ENCODE peak calls at places on chromosomes 11 and 22, in five cellular contexts. Z is A549, J is transverse colon, B is left ventricle myocardium inferior, F is thoracic aorta. N is an unnamed sample.

GRCh38 chr11:33157103-33158027 is 3.9 kb downstream of the CSTF3 start:
- DNase-seq in Z (no peak), J (no peak), F (no peak), B (no peak), N (no peak)

GRCh38 chr11:7833527-7833926 is 36.8 kb upstream of the OR5P2 start:
- DNase-seq in Z (no peak), F (no peak), J (no peak), B (no peak), N (no peak)

GRCh38 chr11:116062526-116063171 is 558.4 kb upstream of the CADM1 start:
- DNase-seq in Z (no peak), F (no peak), B (no peak), J (no peak), N (no peak)

GRCh38 chr11:834371-835316 is 1.9 kb downstream of the CD151 start:
- DNase-seq in B (peak; percentile 82), J (peak; percentile 86), F (peak; percentile 62), Z (peak; percentile 95), N (peak; percentile 91)

GRCh38 chr11:68523743-68524142 is 63.2 kb downstream of the PPP6R3 start:
- DNase-seq in B (no peak), Z (no peak), J (no peak), F (no peak), N (no peak)

GRCh38 chr11:79626135-79626748 is 185.4 kb upstream of the TENM4 start:
- DNase-seq in F (no peak), Z (no peak), J (no peak), B (no peak), N (no peak)

GRCh38 chr22:47284822-47285221 is 522.4 kb downstream of the TBC1D22A start:
- DNase-seq in Z (no peak), B (no peak), F (no peak), J (no peak), N (peak; percentile 27)

GRCh38 chr22:41672780-41673509 is 15.7 kb downstream of the SNU13 start:
- DNase-seq in J (no peak), F (no peak), B (no peak), Z (peak; percentile 58), N (no peak)

GRCh38 chr11:45213316-45213665 is 66.9 kb downstream of the PRDM11 start:
- DNase-seq in Z (no peak), F (no peak), J (no peak), B (no peak), N (no peak)

GRCh38 chr11:19605500-19606371 is 106.9 kb upstream of the NAV2 start:
- DNase-seq in Z (no peak), J (no peak), B (no peak), F (no peak), N (no peak)

GRCh38 chr22:46586123-46586519 is 34.1 kb upstream of the GRAMD4 start:
- DNase-seq in Z (no peak), B (no peak), F (no peak), J (no peak), N (peak; percentile 63)

GRCh38 chr22:30880847-30881246 is 87.7 kb downstream of the MORC2 start:
- DNase-seq in Z (no peak), J (no peak), B (no peak), F (no peak), N (peak; percentile 61)

GRCh38 chr11:104146943-104147342 is 17.0 kb downstream of the PDGFD start:
- DNase-seq in F (no peak), B (no peak), Z (no peak), J (no peak), N (no peak)

GRCh38 chr22:37254206-37254866 is 10.3 kb upstream of the RAC2 start:
- DNase-seq in J (no peak), B (no peak), F (no peak), Z (peak; percentile 24), N (peak; percentile 5)

GRCh38 chr11:206516-207212 is 535 bp downstream of the BET1L start:
- DNase-seq in F (no peak), J (peak; percentile 62), Z (no peak), B (no peak), N (peak; percentile 69)

GRCh38 chr22:37830093-37830842 is 7.1 kb downstream of the GALR3 start:
- DNase-seq in F (no peak), B (no peak), Z (no peak), J (no peak), N (no peak)

GRCh38 chr22:41524809-41525449 is 19.3 kb downstream of the POLR3H start:
- DNase-seq in B (no peak), J (peak; percentile 38), Z (no peak), F (no peak), N (no peak)

GRCh38 chr11:130216591-130217132 is 57.1 kb downstream of the ST14 start:
- DNase-seq in B (no peak), F (no peak), Z (no peak), J (peak; percentile 6), N (peak; percentile 57)

DNA sequence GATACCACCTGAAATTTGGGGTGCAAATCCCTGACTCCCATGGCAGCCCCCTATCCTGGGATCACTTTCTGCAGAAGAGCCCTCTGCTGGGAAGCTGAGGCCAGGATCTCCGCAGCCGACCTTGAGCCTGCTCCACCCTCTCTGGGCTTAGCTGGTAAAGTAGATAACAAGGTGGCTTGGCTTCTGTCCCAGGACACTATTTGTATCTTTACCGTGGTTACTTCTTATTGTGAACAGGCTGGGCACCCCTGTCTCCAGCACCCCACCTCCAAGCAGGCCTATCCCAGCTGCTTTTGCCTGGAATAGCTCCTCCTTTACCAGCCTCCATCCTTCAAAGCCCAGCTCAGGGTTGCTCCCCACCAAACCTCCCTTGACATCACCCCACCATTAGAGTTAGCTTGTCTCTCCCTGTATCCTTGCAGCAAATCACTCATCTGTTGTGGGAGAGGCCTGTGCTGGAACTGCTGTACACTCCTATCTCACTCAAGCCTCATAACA is 35.2 kb upstream of the P2RY2 start:
- DNase-seq in B (peak; percentile 60), J (peak; percentile 68), Z (no peak), F (no peak), N (no peak)
- TF ChIP-seq CTCF in B (peak; percentile 50), J (peak; percentile 29), Z (no peak), F (no peak), N (no peak)

DNA sequence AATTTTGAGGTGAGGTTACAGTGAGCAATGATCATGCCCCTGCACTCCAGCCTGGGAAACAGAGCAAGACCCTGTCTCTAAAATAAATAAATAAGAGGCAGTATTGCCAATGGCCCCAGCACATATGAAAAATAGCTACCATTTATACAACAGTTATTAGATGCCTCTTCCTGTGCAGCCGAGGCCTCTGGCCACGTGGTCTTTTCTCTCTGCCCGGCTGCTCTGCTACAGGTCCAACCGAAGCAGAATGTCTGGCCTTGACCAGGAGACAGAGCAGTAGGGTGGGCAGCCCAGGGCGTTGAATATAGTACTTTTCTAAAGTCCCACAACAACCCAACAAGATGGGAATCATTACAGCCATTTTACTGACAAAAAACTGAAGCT is 12.4 kb upstream of the OAF start:
- DNase-seq in Z (no peak), F (no peak), J (no peak), B (no peak), N (no peak)
- H3K4me1 ChIP-seq in Z (no peaks in the 10 kb centered on the region), F (no peaks in the 10 kb centered on the region), J (peaks cover 35% of the 10 kb centered on the region), B (peaks cover 6% of the 10 kb centered on the region), N (no peaks in the 10 kb centered on the region)

GRCh38 chr11:10272132-10272531 is 21.9 kb downstream of the SBF2 start:
- DNase-seq in J (no peak), F (no peak), B (no peak), Z (no peak), N (no peak)

GRCh38 chr11:10263929-10264328 is 30.1 kb downstream of the SBF2 start:
- DNase-seq in Z (no peak), J (no peak), F (no peak), B (no peak), N (no peak)

GRCh38 chr11:10265936-10266335 is 28.1 kb downstream of the SBF2 start:
- DNase-seq in Z (no peak), B (no peak), F (no peak), J (no peak), N (no peak)

GRCh38 chr11:10268746-10269487 is 25.1 kb downstream of the SBF2 start:
- DNase-seq in F (no peak), J (no peak), B (no peak), Z (no peak), N (no peak)

DNA sequence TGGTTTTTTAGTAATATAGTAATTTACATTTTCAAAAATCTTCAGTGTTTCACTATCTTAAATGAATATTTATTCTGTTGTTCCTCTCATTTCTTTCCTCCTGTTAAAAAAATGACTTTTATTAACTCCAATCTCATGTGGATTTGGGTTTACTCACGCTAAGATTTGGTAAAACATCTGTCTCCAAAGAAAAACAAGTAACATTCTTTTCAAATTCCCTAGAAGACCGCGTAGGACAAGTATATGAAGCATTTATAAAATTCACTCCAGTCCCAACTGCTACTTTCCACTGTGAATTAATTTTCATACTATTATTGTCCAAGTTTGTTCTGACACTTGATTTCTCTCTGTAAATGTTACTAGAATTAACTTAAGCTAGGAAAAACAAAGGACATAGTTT is 26.2 kb downstream of the SBF2 start:
- DNase-seq in F (no peak), J (no peak), Z (no peak), B (no peak), N (no peak)
- TF ChIP-seq CTCF in F (no peak), J (no peak), Z (no peak), B (no peak), N (no peak)

GRCh38 chr11:85661972-85662664 is 2.8 kb downstream of the CREBZF start:
- DNase-seq in B (no peak), F (no peak), J (no peak), Z (no peak), N (no peak)
- H3K4me1 ChIP-seq in B (peaks cover 82% of the 10 kb centered on the region), F (peaks cover 52% of the 10 kb centered on the region), J (peaks cover 13% of the 10 kb centered on the region), Z (peaks cover 46% of the 10 kb centered on the region), N (peaks cover 45% of the 10 kb centered on the region)